ENCODE peak calls at places on chromosomes 5 and 9, in six cellular contexts. D, U, K, P, F and L are unnamed samples.

GRCh38 chr5:144581044-144581443 is 410.4 kb downstream of the KCTD16 start:
- DNase-seq in D (no peak), U (no peak), K (no peak), P (no peak), F (no peak), L (no peak)

GRCh38 chr5:1897386-1897785 is 14.7 kb upstream of the IRX4 start:
- DNase-seq in D (no peak), U (no peak), K (no peak), P (no peak), F (no peak), L (no peak)

GRCh38 chr5:65954200-65954599 is 27.8 kb downstream of the ERBIN start:
- DNase-seq in D (no peak), U (no peak), K (no peak), P (no peak), F (no peak), L (no peak)

GRCh38 chr9:102840356-102840755 is 154.8 kb upstream of the CYLC2 start:
- DNase-seq in D (no peak), U (peak), K (no peak), P (no peak), F (no peak), L (no peak)

GRCh38 chr9:6449645-6450044 is 36.6 kb downstream of the UHRF2 start:
- DNase-seq in D (no peak), U (no peak), K (peak), P (no peak), F (no peak), L (no peak)

GRCh38 chr5:138439537-138440225 is 824 bp downstream of the REEP2 start:
- DNase-seq in D (no peak), U (no peak), K (peak), P (no peak), F (peak), L (no peak)

GRCh38 chr5:87572611-87573010 is 159.9 kb upstream of the CCNH start:
- DNase-seq in D (no peak), U (no peak), K (no peak), P (no peak), F (no peak), L (no peak)

GRCh38 chr9:489198-490197 is 274.8 kb downstream of the DOCK8 start:
- DNase-seq in D (no peak), U (peak), K (no peak), P (no peak), F (no peak), L (no peak)

GRCh38 chr9:120303519-120303918 is 276.4 kb downstream of the CDK5RAP2 start:
- DNase-seq in D (no peak), U (no peak), K (no peak), P (no peak), F (no peak), L (no peak)

GRCh38 chr5:160441352-160441781 is 19.7 kb downstream of the PTTG1 start:
- DNase-seq in D (no peak), U (no peak), K (no peak), P (peak), F (no peak), L (peak)

GRCh38 chr5:79070002-79070567 is 518 bp downstream of the BHMT2 start:
- DNase-seq in D (no peak), U (peak), K (peak), P (no peak), F (no peak), L (no peak)

GRCh38 chr9:68704804-68705635 is at the start of gene PIP5K1B:
- DNase-seq in D (no peak), U (peak), K (peak), P (no peak), F (peak), L (peak)

GRCh38 chr9:134661791-134662142 is 20.2 kb downstream of the COL5A1 start:
- DNase-seq in D (no peak), U (no peak), K (peak), P (no peak), F (no peak), L (no peak)

GRCh38 chr5:14414615-14415515 is 166.7 kb upstream of the OTULINL start:
- DNase-seq in D (no peak), U (no peak), K (no peak), P (peak), F (no peak), L (no peak)
- TF ChIP-seq GABPA in D (no peak), U (no peak), K (no peak), P (peak), F (no peak), L (no peak)

GRCh38 chr5:143054480-143054941 is 284.3 kb downstream of the ARHGAP26 start:
- DNase-seq in D (no peak), U (no peak), K (no peak), P (peak), F (no peak), L (no peak)
- H3K4me3 ChIP-seq in D (no peak), U (no peak), K (no peak), P (peak), F (no peak), L (no peak)

GRCh38 chr9:71638627-71639026 is 129.7 kb downstream of the CEMIP2 start:
- DNase-seq in D (no peak), U (no peak), K (no peak), P (no peak), F (no peak), L (no peak)
- TF ChIP-seq CTCF in D (no peak), U (no peak), K (no peak), P (no peak), F (no peak), L (no peak)

DNA sequence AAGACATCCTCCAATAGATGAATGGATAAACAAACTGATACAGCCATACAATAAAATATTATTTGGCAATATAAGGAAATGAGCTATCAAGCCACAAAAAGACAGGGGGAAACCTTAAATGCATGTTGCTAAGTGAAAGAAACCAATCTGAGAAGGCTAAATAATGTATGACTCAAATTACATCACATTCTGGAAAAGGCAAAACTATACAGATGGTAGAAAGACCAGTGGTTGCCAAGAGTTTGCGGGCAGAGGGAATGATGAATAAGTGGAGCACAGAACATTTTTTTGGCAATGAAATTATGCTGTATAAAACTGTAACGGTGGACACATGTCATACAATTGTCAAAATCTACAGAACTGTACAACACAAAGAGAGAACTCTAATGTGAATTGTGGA is 63.3 kb downstream of the CSF2 start:
- DNase-seq in D (no peak), U (no peak), K (no peak), P (no peak), F (no peak), L (no peak)
- TF ChIP-seq GABPA in D (no peak), U (no peak), K (no peak), P (no peak), F (no peak), L (no peak)

DNA sequence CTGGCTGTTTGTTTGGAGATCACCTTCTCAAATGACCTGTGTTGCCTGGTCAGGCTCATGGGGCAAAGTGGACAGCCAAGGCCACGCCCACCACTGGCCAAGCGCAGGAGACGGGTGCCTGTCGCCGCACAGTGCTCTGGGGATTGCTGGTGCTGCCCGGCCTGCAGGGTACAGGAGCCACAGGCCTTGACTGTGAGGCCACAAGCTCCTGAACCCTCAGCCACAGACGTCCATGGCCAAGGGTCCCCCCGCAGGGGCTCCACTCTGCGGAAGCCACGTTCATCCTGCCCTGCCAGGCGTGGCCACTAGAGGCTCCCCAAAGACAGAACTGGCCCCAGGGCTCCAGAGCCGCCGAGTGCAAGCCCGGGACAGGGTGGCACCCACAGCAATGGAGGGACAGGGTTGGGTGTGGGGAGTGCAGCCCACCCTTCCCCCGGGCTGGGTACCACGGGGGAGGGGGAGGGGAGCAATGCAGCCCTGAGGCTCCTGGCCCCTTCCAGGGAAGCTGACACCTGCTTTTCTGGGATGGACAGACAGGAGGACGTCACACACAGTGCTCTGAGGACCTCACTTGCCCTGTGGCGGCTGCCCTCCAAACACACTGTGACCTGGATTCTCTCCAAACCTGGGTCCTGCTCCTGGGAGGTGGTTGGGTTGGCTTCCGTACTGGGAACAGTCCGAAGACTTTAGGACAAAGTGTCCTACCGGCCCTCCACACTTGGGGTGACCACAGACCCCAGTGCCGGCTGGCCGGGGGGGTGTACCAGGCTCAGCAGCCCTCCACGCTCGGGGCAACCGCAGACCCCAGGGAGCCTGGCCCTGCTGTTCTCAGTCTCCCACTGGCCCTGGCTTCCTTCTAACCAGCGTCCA is 21.5 kb downstream of the TPPP start:
- DNase-seq in D (no peak), U (peak), K (peak), P (no peak), F (peak), L (peak)
- H3K4me3 ChIP-seq in D (no peak), U (peak), K (peak), P (no peak), F (no peak), L (no peak)